ENCODE peak calls at places on chromosomes 5 and 9, in ten cellular contexts. L, W, Y, R, M, G, E, I, Z and X are unnamed samples.

GRCh38 chr9:87787735-87788134 is 61.8 kb downstream of the CTSL start:
- DNase-seq in W (peak; percentile 55), E (no peak), G (no peak), R (no peak), L (peak; percentile 50), M (peak; percentile 7), Z (peak; percentile 4), Y (no peak), I (no peak), X (no peak)

GRCh38 chr5:40791715-40792139 is 6.4 kb downstream of the PRKAA1 start:
- DNase-seq in Y (no peak), M (peak; percentile 24), R (no peak), I (no peak), W (peak; percentile 41), Z (no peak), L (peak; percentile 2), E (no peak), G (no peak), X (no peak)

GRCh38 chr9:109241207-109241606 is 74.2 kb upstream of the FRRS1L start:
- DNase-seq in M (no peak), E (no peak), W (no peak), R (no peak), Z (no peak), L (peak; percentile 7), Y (no peak), I (no peak), G (no peak), X (no peak)

GRCh38 chr9:100308965-100309564 is 43.7 kb downstream of the TEX10 start:
- DNase-seq in Y (no peak), I (no peak), L (peak; percentile 36), G (no peak), E (no peak), Z (no peak), M (peak; percentile 56), R (no peak), W (no peak), X (no peak)

GRCh38 chr9:119533509-119533908 is 164.3 kb upstream of the BRINP1 start:
- DNase-seq in E (no peak), R (no peak), G (no peak), Z (no peak), L (no peak), M (no peak), I (no peak), Y (no peak), W (no peak), X (no peak)

GRCh38 chr9:131259916-131260597 is 16.3 kb downstream of the FAM78A start:
- DNase-seq in Y (no peak), E (no peak), M (no peak), R (no peak), I (no peak), L (no peak), Z (no peak), G (no peak), W (peak; percentile 44), X (no peak)

GRCh38 chr9:135077497-135078200 is 9.8 kb upstream of the OLFM1 start:
- DNase-seq in I (no peak), G (no peak), M (peak; percentile 25), R (no peak), Y (no peak), L (no peak), Z (no peak), E (no peak), W (peak; percentile 51), X (peak; percentile 82)

GRCh38 chr5:54214747-54215146 is 95.6 kb downstream of the ARL15 start:
- DNase-seq in I (no peak), Y (no peak), R (no peak), Z (no peak), L (no peak), W (no peak), E (no peak), G (no peak), M (no peak), X (no peak)

GRCh38 chr5:684771-685216 is 8.4 kb downstream of the TPPP start:
- DNase-seq in M (no peak), W (no peak), Z (no peak), R (no peak), G (no peak), I (no peak), E (no peak), L (no peak), Y (no peak), X (no peak)

GRCh38 chr9:124371183-124371582 is 44.1 kb downstream of the PSMB7 start:
- DNase-seq in R (no peak), M (peak; percentile 34), Z (peak; percentile 60), I (no peak), G (no peak), Y (no peak), E (no peak), L (peak; percentile 29), W (no peak), X (no peak)

GRCh38 chr5:11000517-11001353 is 239.7 kb upstream of the DAP start:
- DNase-seq in Z (no peak), Y (no peak), R (no peak), M (no peak), W (no peak), L (no peak), I (no peak), E (no peak), G (no peak), X (no peak)

GRCh38 chr5:28234356-28234968 is 1196.1 kb upstream of the CDH9 start:
- DNase-seq in M (no peak), Y (no peak), L (no peak), G (no peak), Z (no peak), E (no peak), W (no peak), R (no peak), I (no peak), X (no peak)

GRCh38 chr5:158669275-158669674 is 430.4 kb downstream of the EBF1 start:
- DNase-seq in G (no peak), L (no peak), M (no peak), I (no peak), R (no peak), E (no peak), Z (no peak), W (no peak), Y (no peak), X (no peak)

GRCh38 chr5:177085985-177086917 is at the start of gene FGFR4:
- DNase-seq in R (peak; percentile 51), W (peak; percentile 99), G (peak; percentile 34), L (peak; percentile 63), Z (peak; percentile 42), M (peak; percentile 66), E (peak; percentile 82), I (no peak), Y (peak; percentile 24), X (peak; percentile 91)

GRCh38 chr9:104927216-104927911 is 591 bp downstream of the ABCA1 start:
- DNase-seq in W (no peak), G (no peak), M (peak; percentile 59), I (no peak), L (peak; percentile 68), R (no peak), Y (peak; percentile 13), Z (no peak), E (peak; percentile 16), X (peak; percentile 91)

GRCh38 chr5:95955996-95956899 is 5.4 kb downstream of the ELL2 start:
- DNase-seq in I (no peak), M (peak; percentile 55), W (no peak), R (no peak), L (no peak), G (no peak), Y (no peak), E (no peak), Z (no peak), X (no peak)

GRCh38 chr9:3329361-3329760 is 196.4 kb downstream of the RFX3 start:
- DNase-seq in G (no peak), R (no peak), Y (no peak), M (peak; percentile 41), L (peak; percentile 76), Z (no peak), I (no peak), E (no peak), W (no peak), X (no peak)

GRCh38 chr5:12669326-12669725 is 765.1 kb upstream of the CTNND2 start:
- DNase-seq in M (no peak), Y (no peak), W (no peak), R (no peak), G (no peak), L (no peak), I (no peak), E (no peak), Z (no peak), X (no peak)

GRCh38 chr5:167726641-167727040 is 564.8 kb upstream of the WWC1 start:
- DNase-seq in Z (no peak), R (no peak), Y (no peak), E (no peak), I (no peak), M (peak; percentile 7), G (no peak), L (no peak), W (no peak), X (no peak)

GRCh38 chr9:125106285-125106893 is 36.9 kb downstream of the SCAI start:
- DNase-seq in Z (peak; percentile 7), I (no peak), G (no peak), W (no peak), E (no peak), Y (no peak), R (no peak), M (peak; percentile 78), L (peak; percentile 28), X (no peak)

GRCh38 chr9:124780060-124780756 is 3.3 kb downstream of the OLFML2A start:
- DNase-seq in E (no peak), Z (no peak), Y (peak; percentile 11), W (no peak), R (no peak), G (no peak), I (no peak), L (no peak), M (no peak), X (peak; percentile 91)

GRCh38 chr9:95005276-95006141 is 279.0 kb downstream of the AOPEP start:
- DNase-seq in L (peak; percentile 18), W (no peak), R (no peak), Z (no peak), E (no peak), I (no peak), G (no peak), Y (no peak), M (peak; percentile 32), X (no peak)

GRCh38 chr5:131148835-131149234 is 16.2 kb downstream of the HINT1 start:
- DNase-seq in Z (no peak), G (no peak), I (no peak), W (no peak), R (no peak), M (no peak), Y (no peak), E (no peak), L (no peak), X (no peak)

GRCh38 chr5:164350236-164350635 is 844.8 kb downstream of the MAT2B start:
- DNase-seq in G (no peak), Y (no peak), Z (no peak), E (no peak), M (no peak), I (no peak), L (no peak), W (no peak), R (no peak), X (no peak)

GRCh38 chr5:159104058-159104651 is 4.4 kb upstream of the EBF1 start:
- DNase-seq in I (no peak), W (peak; percentile 30), M (peak; percentile 28), Y (no peak), G (no peak), L (peak; percentile 10), E (no peak), Z (peak; percentile 30), R (no peak), X (no peak)

GRCh38 chr9:120571443-120572257 is 8.3 kb downstream of the CDK5RAP2 start:
- DNase-seq in G (no peak), W (no peak), R (no peak), I (no peak), M (peak; percentile 85), L (no peak), Z (peak; percentile 77), Y (no peak), E (no peak), X (no peak)

GRCh38 chr9:77848428-77848827 is 183.2 kb downstream of the GNAQ start:
- DNase-seq in Z (no peak), W (no peak), Y (no peak), E (no peak), I (no peak), L (no peak), R (no peak), G (no peak), M (no peak), X (no peak)

GRCh38 chr5:93164690-93165089 is 416.3 kb downstream of the NR2F1-AS1 start:
- DNase-seq in E (no peak), W (no peak), R (no peak), I (no peak), L (peak; percentile 88), G (no peak), Z (peak; percentile 93), M (peak; percentile 79), Y (no peak), X (no peak)